ENCODE peak calls at places on chromosomes 4 and X, in ten cellular contexts. I, V, H, E, O, R, J, U, X and G are unnamed samples.

GRCh38 chrX:136639506-136640176 is 8.3 kb upstream of the CD40LG start:
- DNase-seq in I (no peak), V (no peak), H (no peak), E (peak), O (peak), R (no peak), J (peak), U (no peak), X (no peak), G (peak)

GRCh38 chrX:129158505-129158904 is 364.8 kb downstream of the SMARCA1 start:
- DNase-seq in I (no peak), V (no peak), H (no peak), E (no peak), O (no peak), R (no peak), J (no peak), U (no peak), X (no peak), G (no peak)

GRCh38 chr4:150769235-150769634 is 187.3 kb downstream of the MAB21L2 start:
- DNase-seq in I (no peak), V (no peak), H (no peak), E (peak), O (peak), R (no peak), J (peak), U (peak), X (no peak), G (peak)

GRCh38 chrX:74593593-74593992 is 20.8 kb downstream of the RLIM start:
- DNase-seq in I (no peak), V (no peak), H (no peak), E (no peak), O (no peak), R (no peak), J (peak), U (no peak), X (no peak), G (peak)

GRCh38 chr4:95215991-95216605 is 332.7 kb downstream of the UNC5C start:
- DNase-seq in I (no peak), V (no peak), H (no peak), E (no peak), O (no peak), R (no peak), J (peak), U (no peak), X (no peak), G (peak)

GRCh38 chrX:135543924-135544323 is 23.5 kb downstream of the INTS6L start:
- DNase-seq in I (no peak), V (no peak), H (no peak), E (no peak), O (no peak), R (no peak), J (no peak), U (no peak), X (no peak), G (no peak)

GRCh38 chr4:123892997-123893745 is 496.6 kb downstream of the SPRY1 start:
- DNase-seq in I (no peak), V (no peak), H (no peak), E (no peak), O (peak), R (no peak), J (peak), U (no peak), X (no peak), G (peak)

GRCh38 chrX:132749406-132749805 is 209.0 kb downstream of the HS6ST2 start:
- DNase-seq in I (no peak), V (no peak), H (no peak), E (no peak), O (no peak), R (no peak), J (no peak), U (no peak), X (no peak), G (no peak)

GRCh38 chrX:2767631-2768455 is 16.0 kb downstream of the XG start:
- DNase-seq in I (peak), V (no peak), H (no peak), E (peak), O (peak), R (no peak), J (peak), U (peak), X (no peak), G (peak)

GRCh38 chr4:61375316-61375715 is 175.2 kb downstream of the ADGRL3 start:
- DNase-seq in I (no peak), V (no peak), H (no peak), E (peak), O (peak), R (no peak), J (peak), U (no peak), X (no peak), G (peak)

GRCh38 chr4:156718226-156718625 is 253.4 kb downstream of the PDGFC start:
- DNase-seq in I (no peak), V (no peak), H (no peak), E (no peak), O (no peak), R (no peak), J (no peak), U (no peak), X (no peak), G (peak)

GRCh38 chr4:179196511-179196910 is 1754.3 kb upstream of the AGA start:
- DNase-seq in I (no peak), V (no peak), H (no peak), E (peak), O (no peak), R (no peak), J (no peak), U (no peak), X (no peak), G (peak)

GRCh38 chr4:1208266-1208961 is 36.0 kb upstream of the SPON2 start:
- DNase-seq in I (peak), V (no peak), H (no peak), E (no peak), O (peak), R (peak), J (peak), U (no peak), X (peak), G (peak)

GRCh38 chrX:72713130-72713529 is 976 bp downstream of the PHKA1 start:
- DNase-seq in I (no peak), V (no peak), H (no peak), E (peak), O (peak), R (no peak), J (peak), U (no peak), X (no peak), G (no peak)

GRCh38 chr4:4383085-4383484 is 3.8 kb upstream of the NSG1 start:
- DNase-seq in I (no peak), V (no peak), H (no peak), E (no peak), O (no peak), R (no peak), J (no peak), U (no peak), X (no peak), G (no peak)

GRCh38 chr4:20433101-20433705 is 181.5 kb downstream of the SLIT2 start:
- DNase-seq in I (no peak), V (no peak), H (no peak), E (no peak), O (no peak), R (no peak), J (no peak), U (no peak), X (no peak), G (no peak)

GRCh38 chrX:10052906-10053625 is 85.9 kb downstream of the CLDN34 start:
- DNase-seq in I (no peak), V (no peak), H (no peak), E (no peak), O (no peak), R (no peak), J (peak), U (no peak), X (no peak), G (no peak)

GRCh38 chrX:64850371-64851082 is 125.7 kb downstream of the ZC4H2 start:
- DNase-seq in I (no peak), V (peak), H (no peak), E (no peak), O (no peak), R (no peak), J (no peak), U (no peak), X (no peak), G (no peak)

GRCh38 chrX:109345866-109346265 is 136.0 kb downstream of the GUCY2F start:
- DNase-seq in I (no peak), V (no peak), H (no peak), E (no peak), O (peak), R (no peak), J (no peak), U (no peak), X (no peak), G (peak)

GRCh38 chrX:20988118-20988517 is 386.1 kb upstream of the CNKSR2 start:
- DNase-seq in I (no peak), V (no peak), H (no peak), E (peak), O (no peak), R (no peak), J (peak), U (no peak), X (no peak), G (peak)

GRCh38 chr4:129358571-129358970 is 262.6 kb downstream of the C4orf33 start:
- DNase-seq in I (no peak), V (peak), H (no peak), E (peak), O (peak), R (no peak), J (peak), U (no peak), X (no peak), G (peak)

GRCh38 chrX:42615161-42615563 is 162.8 kb downstream of the PPP1R2C start:
- DNase-seq in I (no peak), V (no peak), H (no peak), E (peak), O (peak), R (no peak), J (no peak), U (no peak), X (peak), G (peak)

GRCh38 chrX:125507119-125507518 is 187.4 kb downstream of the TEX13C start:
- DNase-seq in I (no peak), V (no peak), H (no peak), E (peak), O (no peak), R (no peak), J (peak), U (no peak), X (no peak), G (peak)

GRCh38 chr4:2788532-2789103 is 4.3 kb upstream of the SH3BP2 start:
- DNase-seq in I (peak), V (no peak), H (no peak), E (no peak), O (peak), R (peak), J (no peak), U (no peak), X (peak), G (no peak)

GRCh38 chr4:99868126-99868596 is 26.1 kb downstream of the LAMTOR3 start:
- DNase-seq in I (no peak), V (no peak), H (no peak), E (no peak), O (peak), R (no peak), J (peak), U (no peak), X (no peak), G (peak)

GRCh38 chr4:155248002-155248896 is 39.8 kb downstream of the NPY2R start:
- DNase-seq in I (no peak), V (no peak), H (no peak), E (peak), O (no peak), R (no peak), J (peak), U (no peak), X (no peak), G (no peak)

GRCh38 chrX:133333154-133333750 is 82.0 kb downstream of the GPC4 start:
- DNase-seq in I (no peak), V (no peak), H (no peak), E (no peak), O (no peak), R (no peak), J (no peak), U (no peak), X (no peak), G (no peak)

GRCh38 chr4:108058685-108059440 is 69.2 kb downstream of the HADH start:
- DNase-seq in I (no peak), V (no peak), H (no peak), E (peak), O (peak), R (no peak), J (peak), U (no peak), X (no peak), G (peak)

GRCh38 chr4:2330119-2331042 is 68.5 kb upstream of the MXD4 start:
- DNase-seq in I (no peak), V (no peak), H (peak), E (peak), O (peak), R (no peak), J (peak), U (peak), X (no peak), G (peak)

GRCh38 chr4:79673321-79673720 is 265.3 kb upstream of the GK2 start:
- DNase-seq in I (no peak), V (no peak), H (no peak), E (no peak), O (no peak), R (no peak), J (no peak), U (no peak), X (no peak), G (no peak)

GRCh38 chr4:163548481-163549243 is 54.2 kb downstream of the TMA16 start:
- DNase-seq in I (no peak), V (peak), H (no peak), E (peak), O (peak), R (no peak), J (peak), U (peak), X (no peak), G (peak)

GRCh38 chr4:11402192-11402591 is 26.5 kb downstream of the HS3ST1 start:
- DNase-seq in I (no peak), V (peak), H (no peak), E (no peak), O (no peak), R (no peak), J (no peak), U (no peak), X (no peak), G (no peak)

GRCh38 chrX:128616933-128617332 is 564.7 kb upstream of the ACTRT1 start:
- DNase-seq in I (no peak), V (no peak), H (no peak), E (peak), O (no peak), R (no peak), J (no peak), U (no peak), X (no peak), G (no peak)

GRCh38 chr4:22129454-22130075 is 181.0 kb upstream of the KCNIP4 start:
- DNase-seq in I (no peak), V (peak), H (no peak), E (peak), O (peak), R (no peak), J (peak), U (no peak), X (no peak), G (peak)

GRCh38 chr4:180542445-180543100 is 1700.6 kb upstream of the TENM3 start:
- DNase-seq in I (no peak), V (no peak), H (no peak), E (peak), O (no peak), R (no peak), J (peak), U (no peak), X (no peak), G (peak)

DNA sequence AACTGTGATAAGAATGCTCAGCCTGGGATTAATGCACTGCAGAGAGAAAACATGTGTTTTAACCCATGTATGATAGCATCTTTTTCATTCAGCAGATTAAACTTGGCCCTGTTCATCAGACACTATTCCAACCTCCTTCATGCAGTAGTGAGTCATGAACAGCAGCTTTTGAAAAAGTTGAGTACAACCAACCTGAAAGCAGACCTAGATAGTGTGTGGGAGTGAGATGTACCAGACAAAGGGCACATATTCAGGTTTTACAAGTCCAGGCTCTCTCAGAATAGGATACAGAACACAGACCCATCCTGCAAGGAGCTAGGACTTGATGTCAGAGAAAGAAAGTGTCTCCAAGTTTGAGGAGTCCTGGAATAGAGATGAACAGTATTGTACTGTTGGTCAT is 237.3 kb upstream of the STS start:
- DNase-seq in I (no peak), V (no peak), H (no peak), E (no peak), O (no peak), R (no peak), J (no peak), U (no peak), X (no peak), G (no peak)
- H3K4me3 ChIP-seq in I (no peak), V (no peak), H (no peak), E (no peak), O (no peak), R (no peak), J (no peak), U (no peak), X (no peak), G (no peak)

DNA sequence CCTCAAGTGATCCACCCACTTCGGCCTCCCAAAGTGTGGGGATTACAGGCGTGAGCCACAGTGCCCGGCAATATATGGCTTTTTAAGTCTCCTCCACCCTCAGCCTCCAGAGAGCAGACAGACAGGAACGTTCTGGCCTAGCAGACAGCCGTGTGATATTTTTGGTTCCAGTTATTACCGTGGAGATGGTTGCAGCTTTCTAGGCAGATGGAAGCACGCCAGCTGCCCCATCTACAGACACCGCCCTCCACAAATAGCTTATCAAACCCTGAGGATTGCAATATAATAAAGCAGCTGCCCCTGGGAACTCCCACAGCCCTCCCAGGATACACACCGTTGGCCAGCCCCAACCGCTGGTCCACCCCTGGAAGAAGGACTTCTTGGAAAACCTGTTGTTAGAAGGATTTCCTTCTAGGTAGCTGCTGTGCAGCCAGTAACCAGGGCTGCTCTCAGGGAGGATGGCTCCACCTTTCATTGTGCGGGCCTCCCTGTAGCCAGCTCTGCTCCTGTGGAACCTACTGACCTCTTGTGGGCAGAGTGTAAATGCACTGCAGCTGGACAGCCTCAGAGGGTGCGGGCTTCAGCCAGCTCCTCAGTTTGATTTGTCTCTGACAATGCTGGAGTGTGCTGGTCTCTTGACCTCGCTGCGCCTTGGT is 44.0 kb downstream of the SLC25A5 start:
- DNase-seq in I (peak), V (peak), H (no peak), E (peak), O (peak), R (no peak), J (peak), U (peak), X (peak), G (peak)
- TF ChIP-seq CTCF in I (peak), V (peak), H (peak), E (peak), O (peak), R (peak), J (peak), U (peak), X (peak), G (peak)

DNA sequence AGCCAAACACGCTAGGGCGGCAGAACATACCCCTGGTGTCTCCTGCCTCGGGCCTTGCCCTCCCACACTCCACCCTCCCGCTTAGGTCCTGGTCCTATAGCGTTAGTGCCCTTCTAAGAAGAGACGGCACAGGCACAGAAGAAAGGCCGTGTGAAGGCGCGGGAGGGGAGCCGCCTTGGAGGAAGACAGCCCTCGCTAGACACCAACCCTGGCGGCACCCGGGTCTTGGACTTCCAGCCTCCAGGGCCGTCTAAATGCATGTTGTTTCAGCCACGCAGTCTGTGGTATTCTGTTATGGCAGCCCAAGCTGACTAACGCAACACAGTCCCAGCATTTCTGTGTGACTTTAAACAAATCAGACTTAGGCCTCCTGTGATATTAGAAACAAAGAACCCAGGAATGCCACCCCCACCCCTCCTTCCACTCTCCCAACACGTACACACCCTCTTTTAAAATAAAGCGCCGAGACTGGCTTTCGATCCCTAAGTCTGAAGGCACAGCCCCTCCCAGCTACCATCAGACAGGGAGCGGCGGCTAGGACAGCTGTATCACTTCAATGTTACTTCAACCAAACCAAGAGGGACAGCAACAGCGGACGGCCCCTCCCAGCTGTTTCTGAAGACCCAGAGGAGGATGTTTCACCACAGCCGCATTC is 128.0 kb downstream of the AFAP1 start:
- DNase-seq in I (peak), V (no peak), H (no peak), E (no peak), O (no peak), R (peak), J (peak), U (no peak), X (no peak), G (peak)
- H3K4me3 ChIP-seq in I (no peak), V (no peak), H (peak), E (no peak), O (no peak), R (no peak), J (no peak), U (no peak), X (no peak), G (no peak)

DNA sequence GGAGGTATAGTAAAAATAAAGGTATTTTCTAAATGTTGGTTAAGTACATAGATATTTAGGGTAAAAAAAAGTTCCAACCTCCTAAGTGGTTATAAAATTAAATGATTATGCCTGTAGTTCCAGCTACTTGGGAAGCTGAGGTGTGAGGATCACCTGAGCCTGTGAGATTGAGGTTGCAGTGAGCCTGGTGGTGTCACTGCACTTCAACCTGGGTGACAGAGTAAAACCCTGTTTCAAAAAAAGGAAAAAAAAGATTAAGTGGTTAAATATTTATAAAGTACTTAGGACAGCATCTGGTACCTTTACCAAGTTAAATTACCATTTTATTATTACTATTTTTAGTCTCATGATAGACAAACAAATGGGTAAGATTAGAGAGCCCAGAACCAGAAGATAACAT is 1801.0 kb downstream of the C4orf33 start:
- DNase-seq in I (no peak), V (no peak), H (no peak), E (no peak), O (no peak), R (no peak), J (no peak), U (no peak), X (no peak), G (no peak)
- TF ChIP-seq CTCF in I (no peak), V (no peak), H (no peak), E (no peak), O (no peak), R (no peak), J (no peak), U (no peak), X (no peak), G (no peak)

GRCh38 chrX:95383778-95384177 is 1300.9 kb upstream of the DIAPH2 start:
- DNase-seq in I (no peak), V (no peak), H (no peak), E (peak), O (peak), R (no peak), J (no peak), U (no peak), X (no peak), G (no peak)

GRCh38 chrX:95382799-95383198 is 1301.8 kb upstream of the DIAPH2 start:
- DNase-seq in I (no peak), V (peak), H (no peak), E (peak), O (peak), R (no peak), J (no peak), U (no peak), X (no peak), G (no peak)
- H3K4me3 ChIP-seq in I (no peak), V (no peak), H (no peak), E (no peak), O (no peak), R (no peak), J (no peak), U (no peak), X (no peak), G (no peak)